ENCODE peak calls at places on chromosome 3, in five cellular contexts. G is H9, P is IMR-90, L is H1, Z is neuronal stem cell. X is an unnamed sample.

GRCh38 chr3:144018776-144019175 is 47.2 kb downstream of the DIPK2A start:
- DNase-seq in G (no peak), P (peak), L (no peak), Z (no peak), X (no peak)

GRCh38 chr3:106440672-106441071 is 571.9 kb upstream of the CBLB start:
- DNase-seq in G (no peak), P (no peak), L (no peak), Z (no peak), X (no peak)

GRCh38 chr3:1571736-1572135 is 478.9 kb downstream of the CNTN6 start:
- DNase-seq in G (no peak), P (no peak), L (no peak), Z (no peak), X (no peak)

GRCh38 chr3:81651139-81651538 is 110.3 kb downstream of the GBE1 start:
- DNase-seq in G (no peak), P (no peak), L (no peak), Z (no peak), X (no peak)

GRCh38 chr3:21979706-21980105 is 228.7 kb upstream of the ZNF385D start:
- DNase-seq in G (no peak), P (peak), L (no peak), Z (no peak), X (no peak)

GRCh38 chr3:184176377-184177330 is 2.0 kb downstream of the AP2M1 start:
- DNase-seq in G (peak), P (peak), L (peak), Z (peak), X (peak)

GRCh38 chr3:168802761-168803160 is 707.0 kb upstream of the GOLIM4 start:
- DNase-seq in G (no peak), P (no peak), L (no peak), Z (no peak), X (no peak)

GRCh38 chr3:33440328-33440577 is at the start of gene UBP1:
- DNase-seq in G (no peak), P (no peak), L (no peak), Z (no peak), X (no peak)

GRCh38 chr3:62229908-62230307 is 143.4 kb downstream of the FEZF2 start:
- DNase-seq in G (no peak), P (no peak), L (no peak), Z (no peak), X (no peak)

GRCh38 chr3:59339818-59340217 is 290.0 kb upstream of the CFAP20DC start:
- DNase-seq in G (no peak), P (no peak), L (no peak), Z (no peak), X (no peak)

GRCh38 chr3:59338934-59339333 is 289.1 kb upstream of the CFAP20DC start:
- DNase-seq in G (no peak), P (no peak), L (no peak), Z (no peak), X (no peak)

GRCh38 chr3:59341441-59341840 is 291.6 kb upstream of the CFAP20DC start:
- DNase-seq in G (no peak), P (no peak), L (no peak), Z (no peak), X (peak)
- H3K14ac ChIP-seq in G (no peak), P (no peak), L (no peak), Z (no peak), X (no peak)

DNA sequence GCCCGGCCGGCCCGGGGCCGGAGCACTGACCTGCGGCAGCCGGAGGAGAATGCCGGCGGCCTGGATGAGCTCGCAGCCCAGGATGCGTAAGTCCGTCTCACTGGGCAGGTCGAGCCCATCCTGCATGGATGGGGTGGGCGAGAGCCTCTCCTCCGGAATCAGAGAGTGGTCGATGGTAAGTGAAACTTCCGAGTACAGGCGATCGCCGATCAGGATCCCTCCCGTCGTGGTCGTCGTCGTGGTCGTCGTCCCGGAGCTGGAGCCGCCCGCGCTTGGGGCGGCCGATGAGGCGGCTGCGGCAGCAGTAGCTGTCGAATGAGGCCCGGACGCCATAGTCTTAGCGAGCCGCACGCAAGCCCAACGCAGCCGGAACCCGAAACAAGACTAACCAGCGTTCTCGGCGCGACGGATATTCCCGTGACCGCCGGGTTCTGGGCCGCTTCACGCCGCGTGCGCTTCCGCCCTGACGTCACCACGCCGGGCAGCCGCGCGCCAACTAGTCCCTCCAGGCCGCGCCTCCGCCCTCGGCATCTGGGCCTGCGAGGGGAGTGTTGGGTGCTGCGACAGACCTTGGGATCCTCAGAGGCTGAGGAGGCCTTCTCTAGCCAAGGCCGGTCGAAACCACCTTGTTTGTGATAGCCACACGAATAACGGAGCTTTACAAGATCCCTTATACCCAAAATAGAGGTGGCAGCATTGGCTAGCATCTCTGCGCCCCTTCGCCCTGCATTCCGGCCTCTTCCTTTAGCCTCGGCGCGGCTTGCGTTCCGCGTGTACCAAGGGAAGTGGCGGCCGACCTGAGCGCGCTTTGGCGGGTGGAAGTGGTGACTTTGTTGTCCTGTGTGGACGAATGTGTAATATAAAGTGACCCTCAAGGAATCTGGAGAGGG is at the start of gene CCNL1:
- DNase-seq in G (peak), P (peak), L (peak), Z (peak), X (peak)
- H3K14ac ChIP-seq in G (peak), P (peak), L (no peak), Z (peak), X (peak)

GRCh38 chr3:107524214-107525100 is 1.7 kb downstream of the BBX start:
- DNase-seq in G (peak), P (peak), L (no peak), Z (peak), X (peak)
- H3K14ac ChIP-seq in G (no peak), P (peak), L (no peak), Z (no peak), X (peak)

GRCh38 chr3:177196473-177197040 is 725 bp downstream of the TBL1XR1 start:
- DNase-seq in G (no peak), P (peak), L (no peak), Z (peak), X (peak)

GRCh38 chr3:177197934-177198484 is 727 bp upstream of the TBL1XR1 start:
- DNase-seq in G (no peak), P (no peak), L (no peak), Z (no peak), X (no peak)

GRCh38 chr3:177195941-177196472 is 1.3 kb downstream of the TBL1XR1 start:
- DNase-seq in G (no peak), P (no peak), L (no peak), Z (peak), X (no peak)

GRCh38 chr3:177195242-177195940 is 1.9 kb downstream of the TBL1XR1 start:
- DNase-seq in G (no peak), P (no peak), L (no peak), Z (no peak), X (peak)

DNA sequence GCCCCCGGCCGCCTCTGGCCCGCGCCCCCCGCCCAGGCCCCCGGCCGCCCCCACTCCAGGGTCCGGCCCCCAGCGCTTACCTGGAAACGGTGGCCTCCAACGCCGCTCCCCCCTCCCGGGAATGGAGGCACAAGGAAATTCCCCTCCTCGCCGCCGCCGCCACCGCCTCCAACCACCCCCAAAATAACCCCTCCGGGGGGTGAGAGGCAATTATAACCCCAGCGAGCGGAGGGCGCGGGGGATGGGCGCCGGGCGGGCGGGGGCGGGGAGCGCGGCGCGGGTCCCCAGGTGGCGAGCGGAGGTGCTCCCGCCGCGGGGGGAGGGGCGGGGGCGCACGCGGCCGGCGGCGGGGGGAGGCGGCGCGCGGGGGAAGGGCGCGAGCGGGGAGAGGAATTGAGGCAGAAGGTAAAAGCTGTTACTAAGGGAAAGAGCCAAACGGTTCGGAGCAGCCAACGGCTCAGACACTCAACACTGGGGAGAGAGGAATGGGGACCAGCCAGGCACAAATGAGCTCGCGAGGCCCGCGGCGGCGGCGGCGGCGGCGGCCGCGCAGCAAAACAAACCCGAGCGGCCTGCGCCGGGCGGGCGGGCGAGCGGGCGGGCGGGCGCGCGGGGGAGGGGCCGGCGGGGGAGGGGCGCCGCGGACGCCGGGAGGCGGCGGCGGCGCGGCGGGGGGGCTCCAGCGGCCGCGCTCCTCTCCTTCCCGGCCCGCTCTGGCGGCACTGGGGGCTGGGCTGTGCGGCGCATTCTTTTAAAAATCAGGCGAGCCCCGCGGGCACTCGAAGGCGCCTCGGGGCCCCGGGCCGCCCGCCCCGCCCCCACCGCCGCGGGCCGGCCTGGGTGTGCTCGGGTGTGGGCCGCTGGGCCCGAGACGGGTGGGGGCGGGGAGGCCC is at the start of gene TBL1XR1:
- DNase-seq in G (peak), P (peak), L (peak), Z (peak), X (peak)
- H3K14ac ChIP-seq in G (peak), P (peak), L (peak), Z (no peak), X (peak)

X was measured in trophoblast cell.